ENCODE peak calls at places on chromosome X, in five cellular contexts. D is endothelial cell; V is germinal center; U is stimulated activated CD4-positive, alpha-beta T cell treated with anti-CD3 and anti-CD28 coated beads, Interleukin-4, amount 100 ng/mL, for 4 hours; Y is MM.1S. A is an unnamed sample.

GRCh38 chrX:37995428-37995827 is 10.9 kb upstream of the SYTL5 start:
- DNase-seq in D (no peak), V (no peak), U (no peak), Y (no peak), A (no peak)

GRCh38 chrX:103356897-103357296 is 591 bp downstream of the TCEAL9 start:
- DNase-seq in D (peak), V (no peak), U (no peak), Y (no peak), A (no peak)

GRCh38 chrX:9516635-9517034 is 51.8 kb downstream of the TBL1X start:
- DNase-seq in D (no peak), V (no peak), U (no peak), Y (no peak), A (no peak)

GRCh38 chrX:11968991-11969390 is 169.3 kb upstream of the FRMPD4 start:
- DNase-seq in D (no peak), V (no peak), U (no peak), Y (no peak), A (no peak)

GRCh38 chrX:131907488-131908314 is 115.4 kb upstream of the STK26 start:
- DNase-seq in D (no peak), V (no peak), U (no peak), Y (peak), A (no peak)

GRCh38 chrX:65679071-65679540 is 11.7 kb downstream of the MSN start:
- DNase-seq in D (no peak), V (no peak), U (no peak), Y (no peak), A (no peak)

GRCh38 chrX:50704987-50705386 is 109.0 kb downstream of the SHROOM4 start:
- DNase-seq in D (no peak), V (no peak), U (no peak), Y (no peak), A (no peak)

GRCh38 chrX:39152106-39152649 is 350.9 kb downstream of the MID1IP1 start:
- DNase-seq in D (peak), V (peak), U (peak), Y (no peak), A (peak)

GRCh38 chrX:103310592-103311400 is at the start of gene BEX2:
- DNase-seq in D (peak), V (peak), U (peak), Y (peak), A (peak)

GRCh38 chrX:123962794-123963373 is 1.4 kb downstream of the STAG2 start:
- DNase-seq in D (peak), V (peak), U (peak), Y (peak), A (peak)

GRCh38 chrX:136214551-136214950 is 36.6 kb downstream of the MAP7D3 start:
- DNase-seq in D (no peak), V (no peak), U (no peak), Y (no peak), A (no peak)

GRCh38 chrX:139881572-139881971 is 51.3 kb downstream of the ATP11C start:
- DNase-seq in D (no peak), V (no peak), U (no peak), Y (no peak), A (no peak)

GRCh38 chrX:48683411-48683982 is at the start of gene WAS:
- DNase-seq in D (no peak), V (peak), U (peak), Y (peak), A (peak)

GRCh38 chrX:136710324-136710951 is 62.5 kb downstream of the CD40LG start:
- DNase-seq in D (no peak), V (no peak), U (no peak), Y (peak), A (no peak)